ENCODE peak calls at places on chromosomes 7 and 10, in six cellular contexts. F, W, Q, E, I and K are unnamed samples.
A peak's percentile ranks its signal among the peaks of the same experiment; 100 is the strongest.

GRCh38 chr7:34320926-34321609 is 336.9 kb upstream of the NPSR1 start:
- DNase-seq in F (peak; percentile 42), W (peak; percentile 80), Q (peak; percentile 79), E (peak; percentile 90), I (peak; percentile 59), K (peak; percentile 89)

GRCh38 chr10:132146941-132147915 is 39.5 kb upstream of the DPYSL4 start:
- DNase-seq in F (no peak), W (no peak), Q (no peak), E (no peak), I (no peak), K (no peak)

GRCh38 chr7:66748127-66748511 is 7.6 kb downstream of the RABGEF1 start:
- DNase-seq in F (no peak), W (no peak), Q (no peak), E (no peak), I (no peak), K (no peak)

GRCh38 chr7:33885290-33886005 is 19.9 kb upstream of the BMPER start:
- DNase-seq in F (no peak), W (no peak), Q (peak; percentile 18), E (no peak), I (no peak), K (no peak)

GRCh38 chr10:67452892-67453291 is 243.1 kb downstream of the CTNNA3 start:
- DNase-seq in F (no peak), W (no peak), Q (no peak), E (no peak), I (no peak), K (no peak)

GRCh38 chr10:6136215-6137201 is 47.7 kb downstream of the RBM17 start:
- DNase-seq in F (no peak), W (peak; percentile 46), Q (no peak), E (peak; percentile 74), I (no peak), K (peak; percentile 63)

GRCh38 chr10:107496594-107496993 is 332.1 kb upstream of the SORCS1 start:
- DNase-seq in F (no peak), W (peak; percentile 46), Q (no peak), E (no peak), I (no peak), K (no peak)

GRCh38 chr7:36086571-36086970 is 66.5 kb upstream of the EEPD1 start:
- DNase-seq in F (no peak), W (no peak), Q (no peak), E (peak; percentile 10), I (no peak), K (no peak)

GRCh38 chr10:62769574-62770242 is 34.8 kb upstream of the ADO start:
- DNase-seq in F (no peak), W (peak; percentile 21), Q (no peak), E (no peak), I (no peak), K (no peak)

GRCh38 chr10:129759214-129760002 is 204.7 kb downstream of the EBF3 start:
- DNase-seq in F (no peak), W (no peak), Q (no peak), E (no peak), I (no peak), K (no peak)

GRCh38 chr10:26468291-26468690 is 30.1 kb downstream of the APBB1IP start:
- DNase-seq in F (no peak), W (no peak), Q (no peak), E (no peak), I (no peak), K (no peak)

GRCh38 chr7:12053561-12053960 is 157.5 kb upstream of the TMEM106B start:
- DNase-seq in F (no peak), W (no peak), Q (no peak), E (no peak), I (no peak), K (no peak)

GRCh38 chr7:150631084-150631824 is 931 bp downstream of the GIMAP6 start:
- DNase-seq in F (no peak), W (no peak), Q (no peak), E (no peak), I (no peak), K (no peak)

GRCh38 chr7:29146888-29147609 is 712 bp upstream of the CPVL start:
- DNase-seq in F (peak; percentile 65), W (no peak), Q (no peak), E (no peak), I (no peak), K (no peak)

GRCh38 chr7:43572516-43573049 is 10.3 kb upstream of the STK17A start:
- DNase-seq in F (no peak), W (peak; percentile 99), Q (no peak), E (peak; percentile 99), I (no peak), K (peak; percentile 81)

GRCh38 chr7:100802951-100803350 is 24.4 kb downstream of the EPHB4 start:
- DNase-seq in F (no peak), W (no peak), Q (no peak), E (no peak), I (no peak), K (no peak)

GRCh38 chr7:158354861-158355260 is 232.8 kb downstream of the PTPRN2 start:
- DNase-seq in F (no peak), W (no peak), Q (no peak), E (no peak), I (no peak), K (no peak)

GRCh38 chr10:6912929-6913328 is 332.9 kb upstream of the PRKCQ start:
- DNase-seq in F (no peak), W (peak; percentile 58), Q (no peak), E (no peak), I (no peak), K (no peak)

GRCh38 chr10:47008769-47009168 is 97.5 kb downstream of the PTPN20 start:
- DNase-seq in F (no peak), W (no peak), Q (no peak), E (no peak), I (no peak), K (no peak)

GRCh38 chr7:149720372-149721083 is 52.9 kb downstream of the ZNF467 start:
- DNase-seq in F (no peak), W (peak; percentile 28), Q (no peak), E (no peak), I (peak; percentile 31), K (no peak)

GRCh38 chr10:111114931-111115500 is 38.2 kb downstream of the ADRA2A start:
- DNase-seq in F (no peak), W (no peak), Q (no peak), E (no peak), I (no peak), K (no peak)

GRCh38 chr7:2926120-2926897 is 82.2 kb upstream of the GNA12 start:
- DNase-seq in F (no peak), W (no peak), Q (no peak), E (no peak), I (no peak), K (no peak)

GRCh38 chr10:22053048-22053447 is 49.5 kb upstream of the DNAJC1 start:
- DNase-seq in F (no peak), W (no peak), Q (no peak), E (no peak), I (peak; percentile 3), K (no peak)

GRCh38 chr10:17787087-17787942 is 21.8 kb upstream of the MRC1 start:
- DNase-seq in F (no peak), W (peak; percentile 90), Q (peak; percentile 32), E (peak; percentile 95), I (no peak), K (peak; percentile 83)

GRCh38 chr10:43202224-43202656 is 64.0 kb downstream of the CSGALNACT2 start:
- DNase-seq in F (peak; percentile 45), W (no peak), Q (peak; percentile 77), E (peak; percentile 32), I (peak; percentile 45), K (no peak)

GRCh38 chr7:92631067-92631829 is 41.1 kb upstream of the FAM133B start:
- DNase-seq in F (no peak), W (no peak), Q (no peak), E (no peak), I (no peak), K (no peak)